ENCODE peak calls at places on chromosomes 3 and 15, in eight cellular contexts. E, C, S, I, F, B, J and H are unnamed samples. For H3K4me1, the result is how much of the 10 kb centered on the place peaks cover.

GRCh38 chr15:40630313-40630712 is 36.3 kb downstream of the KNL1 start:
- DNase-seq in E (no peak), C (no peak), S (no peak), I (no peak), F (no peak), B (no peak), J (peak), H (no peak)

GRCh38 chr3:107683447-107683846 is 160.7 kb downstream of the BBX start:
- DNase-seq in E (no peak), C (no peak), S (no peak), I (no peak), F (no peak), B (no peak), J (no peak), H (no peak)

GRCh38 chr3:122941233-122942206 is 86.0 kb downstream of the SEMA5B start:
- DNase-seq in E (peak), C (no peak), S (no peak), I (no peak), F (no peak), B (no peak), J (no peak), H (no peak)

GRCh38 chr3:191020730-191021405 is 158.4 kb upstream of the GMNC start:
- DNase-seq in E (no peak), C (no peak), S (no peak), I (no peak), F (no peak), B (no peak), J (no peak), H (no peak)

GRCh38 chr3:159733194-159733860 is 255.3 kb upstream of the IL12A start:
- DNase-seq in E (no peak), C (peak), S (no peak), I (no peak), F (no peak), B (no peak), J (peak), H (no peak)

GRCh38 chr3:194466761-194467356 is 19.9 kb downstream of the ATP13A3 start:
- DNase-seq in E (no peak), C (no peak), S (no peak), I (no peak), F (no peak), B (no peak), J (no peak), H (no peak)

GRCh38 chr3:53102601-53103147 is 27.6 kb downstream of the RFT1 start:
- DNase-seq in E (peak), C (peak), S (no peak), I (no peak), F (no peak), B (no peak), J (no peak), H (no peak)

GRCh38 chr15:68877626-68878025 is 52.7 kb upstream of the SPESP1 start:
- DNase-seq in E (no peak), C (no peak), S (no peak), I (no peak), F (no peak), B (no peak), J (no peak), H (no peak)

GRCh38 chr3:156825795-156826143 is 384 bp upstream of the LEKR1 start:
- DNase-seq in E (no peak), C (no peak), S (no peak), I (no peak), F (no peak), B (no peak), J (no peak), H (no peak)

GRCh38 chr3:163547045-163547692 is 1531.1 kb downstream of the SI start:
- DNase-seq in E (no peak), C (no peak), S (no peak), I (no peak), F (no peak), B (no peak), J (no peak), H (no peak)

GRCh38 chr3:171132873-171133272 is 106.4 kb upstream of the SLC2A2 start:
- DNase-seq in E (no peak), C (no peak), S (no peak), I (no peak), F (no peak), B (no peak), J (no peak), H (no peak)

GRCh38 chr3:126077754-126078153 is 6.2 kb downstream of the SLC41A3 start:
- DNase-seq in E (no peak), C (no peak), S (no peak), I (no peak), F (no peak), B (no peak), J (no peak), H (no peak)

GRCh38 chr3:170506556-170506955 is 79.3 kb downstream of the SLC7A14 start:
- DNase-seq in E (no peak), C (no peak), S (no peak), I (no peak), F (no peak), B (no peak), J (no peak), H (no peak)

GRCh38 chr3:2856062-2856792 is 253.9 kb downstream of the IL5RA start:
- DNase-seq in E (no peak), C (peak), S (no peak), I (no peak), F (no peak), B (no peak), J (no peak), H (no peak)

GRCh38 chr3:83065861-83066260 is 1304.4 kb upstream of the GBE1 start:
- DNase-seq in E (no peak), C (no peak), S (no peak), I (no peak), F (no peak), B (no peak), J (no peak), H (no peak)

GRCh38 chr15:81189583-81190283 is 6.9 kb upstream of the IL16 start:
- DNase-seq in E (peak), C (no peak), S (peak), I (peak), F (peak), B (no peak), J (peak), H (peak)

GRCh38 chr3:11546657-11547302 is 96.9 kb downstream of the VGLL4 start:
- DNase-seq in E (no peak), C (no peak), S (no peak), I (no peak), F (peak), B (no peak), J (no peak), H (no peak)

GRCh38 chr3:142028174-142028833 is 121.0 kb downstream of the TFDP2 start:
- DNase-seq in E (no peak), C (peak), S (no peak), I (no peak), F (no peak), B (no peak), J (peak), H (no peak)

GRCh38 chr3:183494341-183494740 is 61.2 kb downstream of the KLHL6 start:
- DNase-seq in E (no peak), C (no peak), S (no peak), I (no peak), F (no peak), B (no peak), J (no peak), H (no peak)

GRCh38 chr3:101940521-101940992 is 91.2 kb downstream of the NFKBIZ start:
- DNase-seq in E (no peak), C (peak), S (peak), I (no peak), F (no peak), B (no peak), J (peak), H (peak)

GRCh38 chr15:82985688-82986441 is at the start of gene RAMAC:
- DNase-seq in E (peak), C (peak), S (peak), I (peak), F (peak), B (peak), J (peak), H (peak)

GRCh38 chr3:4907647-4908046 is 71.6 kb upstream of the BHLHE40 start:
- DNase-seq in E (no peak), C (no peak), S (no peak), I (no peak), F (no peak), B (no peak), J (no peak), H (no peak)

GRCh38 chr15:90200534-90201139 is 493 bp upstream of the SEMA4B start:
- DNase-seq in E (no peak), C (no peak), S (no peak), I (no peak), F (no peak), B (no peak), J (no peak), H (no peak)

GRCh38 chr3:40585381-40586016 is 60.7 kb downstream of the ZNF621 start:
- DNase-seq in E (no peak), C (peak), S (no peak), I (no peak), F (no peak), B (no peak), J (no peak), H (no peak)

GRCh38 chr3:170054204-170054603 is 16.4 kb downstream of the GPR160 start:
- DNase-seq in E (no peak), C (no peak), S (no peak), I (no peak), F (no peak), B (no peak), J (peak), H (no peak)

GRCh38 chr3:167855306-167855705 is 119.8 kb downstream of the SERPINI1 start:
- DNase-seq in E (no peak), C (no peak), S (no peak), I (no peak), F (no peak), B (no peak), J (no peak), H (no peak)

GRCh38 chr3:156743859-156744258 is 69.5 kb downstream of the TIPARP start:
- DNase-seq in E (no peak), C (peak), S (no peak), I (no peak), F (no peak), B (no peak), J (no peak), H (no peak)

GRCh38 chr15:51879555-51879954 is 50.1 kb downstream of the TMOD3 start:
- DNase-seq in E (no peak), C (no peak), S (no peak), I (no peak), F (no peak), B (no peak), J (no peak), H (no peak)

GRCh38 chr15:51887887-51888592 is 58.6 kb downstream of the TMOD3 start:
- DNase-seq in E (no peak), C (no peak), S (no peak), I (no peak), F (no peak), B (no peak), J (no peak), H (no peak)

GRCh38 chr15:51884041-51884440 is 54.6 kb downstream of the TMOD3 start:
- DNase-seq in E (no peak), C (no peak), S (no peak), I (no peak), F (no peak), B (no peak), J (no peak), H (no peak)

GRCh38 chr15:51884517-51885236 is 55.2 kb downstream of the TMOD3 start:
- DNase-seq in E (no peak), C (no peak), S (no peak), I (no peak), F (no peak), B (no peak), J (peak), H (no peak)

DNA sequence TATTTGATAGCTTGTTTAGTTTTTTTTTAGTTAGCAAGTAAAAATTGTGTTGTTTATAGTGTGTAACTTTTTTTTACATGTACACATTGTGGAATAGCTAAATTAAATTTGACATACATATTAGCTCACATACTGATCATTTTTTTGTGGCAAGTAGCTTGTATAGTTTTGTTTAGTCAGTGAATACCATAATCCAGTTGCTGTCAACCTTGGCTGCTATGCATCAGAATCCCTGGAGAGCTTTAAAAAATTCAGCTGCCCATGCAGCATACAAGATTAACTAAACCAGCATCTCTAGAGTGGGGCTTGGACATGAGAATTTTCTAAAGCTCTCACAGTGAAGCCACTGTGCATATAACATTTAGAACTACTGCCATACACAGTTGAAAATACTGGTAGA is 54.0 kb downstream of the TMOD3 start:
- DNase-seq in E (no peak), C (no peak), S (no peak), I (no peak), F (no peak), B (no peak), J (peak), H (no peak)
- H3K4me1 ChIP-seq in E (under half), C (under half), S (under half), I (under half), F (under half), B (under half), J (under half), H (under half)

GRCh38 chr3:50245831-50246516 is 10.0 kb downstream of the GNAI2 start:
- DNase-seq in E (peak), C (peak), S (peak), I (peak), F (peak), B (peak), J (peak), H (peak)
- H3K4me3 ChIP-seq in E (peak), C (peak), S (peak), I (peak), F (peak), B (peak), J (peak), H (peak)

GRCh38 chr3:58251653-58252052 is 14.1 kb downstream of the ABHD6 start:
- DNase-seq in E (no peak), C (no peak), S (no peak), I (no peak), F (no peak), B (no peak), J (peak), H (no peak)

GRCh38 chr3:58250093-58250707 is 12.6 kb downstream of the ABHD6 start:
- DNase-seq in E (no peak), C (no peak), S (no peak), I (no peak), F (no peak), B (no peak), J (no peak), H (no peak)

GRCh38 chr3:58254144-58254543 is 16.6 kb downstream of the ABHD6 start:
- DNase-seq in E (no peak), C (no peak), S (no peak), I (no peak), F (no peak), B (no peak), J (no peak), H (no peak)

GRCh38 chr3:58246148-58247051 is 8.8 kb downstream of the ABHD6 start:
- DNase-seq in E (no peak), C (no peak), S (no peak), I (no peak), F (no peak), B (no peak), J (no peak), H (no peak)

GRCh38 chr3:58249358-58250092 is 11.9 kb downstream of the ABHD6 start:
- DNase-seq in E (no peak), C (peak), S (no peak), I (no peak), F (no peak), B (no peak), J (no peak), H (no peak)
- TF ChIP-seq CTCF in E (no peak), C (peak), S (no peak), I (no peak), F (no peak), B (no peak), J (peak), H (no peak)

DNA sequence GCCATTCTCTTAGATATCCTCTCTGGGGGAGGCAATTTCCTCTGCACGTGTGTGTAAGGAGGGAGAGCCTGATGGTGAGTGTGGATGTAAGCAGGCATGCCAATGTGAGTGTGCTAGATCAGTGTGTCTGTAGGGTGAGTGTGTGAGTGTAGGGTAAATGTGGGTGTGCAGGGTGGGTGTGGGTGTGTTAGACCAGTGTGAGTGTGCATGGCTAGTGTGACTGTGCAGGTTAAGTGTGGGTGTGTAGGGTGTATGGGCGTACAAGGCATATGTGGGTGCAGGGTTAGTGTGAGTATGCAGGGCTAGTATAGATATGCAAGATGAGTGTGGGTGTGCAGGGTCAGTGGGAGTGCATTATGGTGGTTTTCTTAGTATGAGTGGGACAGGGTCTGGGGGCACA is 48.4 kb downstream of the ATP2B2 start:
- DNase-seq in E (no peak), C (no peak), S (no peak), I (no peak), F (no peak), B (no peak), J (no peak), H (no peak)
- H3K4me1 ChIP-seq in E (under half), C (under half), S (under half), I (under half), F (under half), B (under half), J (under half), H (under half)

GRCh38 chr3:15367059-15367458 is 34.7 kb upstream of the SH3BP5 start:
- DNase-seq in E (no peak), C (no peak), S (no peak), I (no peak), F (no peak), B (no peak), J (no peak), H (no peak)
- H3K4me3 ChIP-seq in E (no peak), C (no peak), S (no peak), I (no peak), F (no peak), B (no peak), J (no peak), H (no peak)

DNA sequence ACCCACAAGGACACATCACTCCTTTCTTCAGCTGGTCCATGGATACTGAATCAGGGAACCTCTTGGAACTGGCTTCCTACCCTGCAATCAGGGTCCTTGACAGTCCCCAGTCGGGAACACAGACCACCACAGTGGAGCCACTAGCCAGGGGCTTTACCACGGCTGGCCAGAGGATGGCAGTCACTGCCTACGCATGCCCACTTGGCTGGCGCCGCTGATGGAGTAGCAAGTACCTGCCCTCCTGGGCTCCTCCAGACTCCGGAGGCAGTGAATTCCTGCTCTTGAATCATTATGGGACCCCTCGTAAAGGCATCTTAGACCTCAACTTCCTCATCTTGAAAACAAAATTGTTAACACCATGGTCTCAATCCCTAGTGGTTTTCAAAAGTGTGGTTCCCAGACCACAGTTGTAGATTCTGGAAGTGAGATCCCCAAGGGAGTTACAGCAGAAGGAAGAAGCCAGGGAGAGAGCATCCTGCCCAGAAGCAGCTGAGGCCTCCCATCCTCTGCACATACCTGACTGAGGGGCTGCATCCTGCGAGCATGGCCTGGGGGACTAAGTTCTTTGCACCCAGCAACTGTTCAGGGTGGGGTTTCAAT is 9.1 kb upstream of the SKIC8 start:
- DNase-seq in E (peak), C (peak), S (peak), I (peak), F (peak), B (no peak), J (peak), H (peak)
- TF ChIP-seq CTCF in E (peak), C (peak), S (peak), I (peak), F (peak), B (peak), J (peak), H (peak)

DNA sequence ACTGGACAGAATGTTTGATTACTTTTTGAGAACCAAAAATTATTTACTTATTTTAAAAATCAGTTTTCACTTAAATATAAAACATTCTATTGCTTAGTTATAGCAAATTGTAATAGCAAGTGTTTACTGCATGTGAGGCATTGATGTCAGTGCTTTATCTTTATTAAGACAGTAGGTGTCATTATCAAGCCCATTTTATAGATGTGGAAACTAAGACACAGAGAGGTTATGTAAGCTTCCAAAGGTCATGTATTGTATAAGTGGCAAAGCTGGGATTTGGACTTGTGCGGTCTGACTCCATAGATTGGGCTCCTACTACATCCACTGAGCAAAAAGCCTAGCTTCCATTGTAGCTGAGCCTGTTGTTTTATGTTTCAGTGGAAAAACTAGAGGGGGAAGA is 17.6 kb downstream of the ZNF589 start:
- DNase-seq in E (no peak), C (no peak), S (no peak), I (no peak), F (no peak), B (no peak), J (no peak), H (no peak)
- H3K4me1 ChIP-seq in E (under half), C (under half), S (under half), I (under half), F (under half), B (under half), J (under half), H (under half)

GRCh38 chr15:23690450-23690852 is 3.3 kb upstream of the NDN start:
- DNase-seq in E (peak), C (peak), S (peak), I (peak), F (no peak), B (no peak), J (no peak), H (peak)

GRCh38 chr15:23690015-23690414 is 2.9 kb upstream of the NDN start:
- DNase-seq in E (no peak), C (no peak), S (no peak), I (no peak), F (no peak), B (no peak), J (no peak), H (no peak)

GRCh38 chr15:23686466-23687142 is 501 bp downstream of the NDN start:
- DNase-seq in E (peak), C (peak), S (no peak), I (no peak), F (no peak), B (no peak), J (no peak), H (no peak)

GRCh38 chr15:23687143-23687470 is at the start of gene NDN:
- DNase-seq in E (peak), C (peak), S (peak), I (no peak), F (no peak), B (no peak), J (no peak), H (no peak)
- H3K4me3 ChIP-seq in E (peak), C (peak), S (peak), I (peak), F (peak), B (peak), J (no peak), H (peak)

GRCh38 chr3:187986514-187986934 is 167.4 kb upstream of the LPP start:
- DNase-seq in E (no peak), C (no peak), S (no peak), I (no peak), F (no peak), B (no peak), J (no peak), H (no peak)
- TF ChIP-seq CTCF in E (no peak), C (no peak), S (no peak), I (no peak), F (no peak), B (no peak), J (no peak), H (no peak)

GRCh38 chr3:166481340-166481739 is 644.1 kb upstream of the BCHE start:
- DNase-seq in E (no peak), C (no peak), S (no peak), I (no peak), F (no peak), B (no peak), J (no peak), H (no peak)
- H3K4me1 ChIP-seq in E (under half), C (under half), S (under half), I (under half), F (under half), B (under half), J (under half), H (under half)